ENCODE peak calls at places on chromosome 2, in ten cellular contexts. Z, F, Y, Q, K, E, D, J, M and G are unnamed samples.

GRCh38 chr2:170822885-170823799 is 6.5 kb downstream of the GAD1 start:
- DNase-seq in Q (no peak), J (peak), D (no peak), M (no peak), F (no peak), K (no peak), Z (no peak), E (no peak), Y (no peak), G (no peak)

GRCh38 chr2:219309278-219309677 is at the start of gene PTPRN:
- DNase-seq in Z (peak), Y (peak), E (peak), F (no peak), M (no peak), J (no peak), K (no peak), D (no peak), Q (peak), G (peak)

GRCh38 chr2:190835303-190835930 is 45.2 kb upstream of the GLS start:
- DNase-seq in Z (peak), J (peak), D (peak), Q (peak), K (peak), E (peak), F (peak), M (no peak), Y (no peak), G (no peak)

GRCh38 chr2:64404002-64404731 is 49.8 kb upstream of the LGALSL start:
- DNase-seq in D (peak), F (peak), Y (peak), Q (peak), M (no peak), J (peak), E (peak), K (peak), Z (peak), G (peak)

GRCh38 chr2:232793271-232793670 is 16.9 kb upstream of the KCNJ13 start:
- DNase-seq in K (no peak), M (no peak), E (no peak), F (no peak), Q (no peak), J (no peak), Z (no peak), Y (no peak), D (no peak), G (no peak)

GRCh38 chr2:229564300-229564907 is 150.0 kb downstream of the DNER start:
- DNase-seq in E (no peak), D (no peak), Q (no peak), F (no peak), Y (no peak), K (no peak), J (no peak), M (no peak), Z (no peak), G (no peak)

GRCh38 chr2:42970151-42970550 is 177.8 kb upstream of the HAAO start:
- DNase-seq in K (no peak), F (no peak), Z (no peak), M (no peak), E (no peak), Q (no peak), J (no peak), Y (no peak), D (no peak), G (no peak)

GRCh38 chr2:207478572-207478971 is 51.2 kb upstream of the CREB1 start:
- DNase-seq in M (no peak), Y (no peak), Q (no peak), Z (no peak), E (no peak), F (no peak), J (no peak), K (no peak), D (no peak), G (no peak)

GRCh38 chr2:85221291-85221690 is 88.1 kb downstream of the TCF7L1 start:
- DNase-seq in Y (peak), F (no peak), E (no peak), Q (no peak), K (no peak), M (no peak), Z (no peak), J (no peak), D (no peak), G (no peak)

DNA sequence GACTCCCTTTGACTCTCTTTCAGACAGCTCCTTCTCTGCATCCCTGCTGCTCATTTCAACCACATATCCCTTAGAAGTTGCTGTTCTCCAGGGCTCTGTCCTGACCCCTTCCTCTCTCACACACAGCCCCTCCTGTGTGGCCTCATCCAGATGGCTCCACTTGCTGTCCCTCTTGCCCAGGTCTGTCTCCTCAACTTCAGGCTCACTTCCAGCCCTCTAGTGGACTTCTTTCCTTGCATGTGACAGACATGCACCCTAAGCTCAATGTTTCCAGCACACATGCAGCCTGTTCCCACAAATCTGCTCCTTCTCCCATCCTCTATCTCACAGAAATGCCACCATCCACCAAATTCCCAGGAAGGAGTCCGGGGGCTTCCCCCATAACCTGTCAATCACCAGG is 9.0 kb upstream of the MRPL19 start:
- DNase-seq in E (no peak), Q (no peak), Y (no peak), M (no peak), D (no peak), Z (no peak), F (no peak), J (no peak), K (no peak), G (no peak)
- TF ChIP-seq CTCF in E (no peak), Q (no peak), Y (no peak), M (no peak), D (no peak), Z (no peak), F (no peak), J (no peak), K (no peak), G (no peak)

DNA sequence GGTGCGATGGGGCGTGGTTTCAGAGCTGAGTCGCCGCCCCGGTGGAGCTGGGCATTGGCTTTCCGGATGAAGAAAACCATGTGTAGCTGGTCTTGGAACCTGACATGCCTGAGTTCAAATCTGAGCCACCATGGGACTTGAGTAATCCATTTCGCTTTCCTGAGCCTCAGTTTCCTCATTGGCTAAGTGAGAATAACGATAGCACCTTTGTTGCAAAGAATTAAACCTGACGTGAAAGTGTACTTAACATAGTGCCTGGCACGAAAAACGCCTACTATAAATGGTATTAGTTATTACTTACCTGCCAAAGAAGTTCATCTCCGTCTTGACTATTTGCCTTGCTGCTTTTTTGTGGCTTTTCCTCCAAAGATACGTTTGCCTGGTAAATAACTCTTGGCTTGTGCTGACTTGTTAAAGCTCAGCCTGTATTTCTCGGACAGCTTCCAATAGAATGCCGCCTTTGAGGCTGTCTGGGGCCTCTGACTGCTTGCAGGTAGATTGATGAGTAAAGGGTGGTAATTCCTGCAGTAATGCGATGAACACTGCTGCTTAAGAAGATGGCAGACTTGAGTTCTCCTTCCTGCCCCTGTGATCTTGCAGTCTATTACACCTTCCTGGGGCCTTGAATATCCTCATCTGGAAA is 1.3 kb downstream of the CDCA7 start:
- DNase-seq in Q (peak), J (no peak), D (no peak), M (no peak), E (no peak), F (no peak), Z (no peak), K (no peak), Y (no peak), G (no peak)
- H3K4me3 ChIP-seq in Q (peak), J (peak), D (peak), M (peak), E (no peak), F (peak), Z (peak), K (peak), Y (peak), G (peak)

GRCh38 chr2:172488556-172488955 is 61.2 kb downstream of the ITGA6 start:
- DNase-seq in F (no peak), K (no peak), E (no peak), M (no peak), Z (no peak), J (no peak), Q (no peak), D (no peak), Y (no peak), G (no peak)

GRCh38 chr2:172481507-172482262 is 54.3 kb downstream of the ITGA6 start:
- DNase-seq in J (no peak), E (no peak), K (no peak), Q (no peak), F (no peak), Y (no peak), Z (no peak), M (no peak), D (no peak), G (no peak)

GRCh38 chr2:172480301-172481218 is 53.2 kb downstream of the ITGA6 start:
- DNase-seq in K (no peak), E (peak), D (no peak), J (no peak), F (peak), Z (peak), M (no peak), Q (peak), Y (no peak), G (no peak)

GRCh38 chr2:172484706-172485105 is 57.3 kb downstream of the ITGA6 start:
- DNase-seq in Y (no peak), Q (no peak), E (no peak), M (no peak), D (no peak), Z (no peak), K (no peak), F (no peak), J (no peak), G (no peak)

GRCh38 chr2:172484253-172484652 is 56.9 kb downstream of the ITGA6 start:
- DNase-seq in F (no peak), Z (peak), J (no peak), Y (no peak), Q (peak), K (no peak), M (no peak), E (no peak), D (no peak), G (no peak)
- H3K27ac ChIP-seq in F (no peak), Z (no peak), J (no peak), Y (no peak), Q (no peak), K (no peak), M (no peak), E (no peak), D (no peak), G (no peak)

DNA sequence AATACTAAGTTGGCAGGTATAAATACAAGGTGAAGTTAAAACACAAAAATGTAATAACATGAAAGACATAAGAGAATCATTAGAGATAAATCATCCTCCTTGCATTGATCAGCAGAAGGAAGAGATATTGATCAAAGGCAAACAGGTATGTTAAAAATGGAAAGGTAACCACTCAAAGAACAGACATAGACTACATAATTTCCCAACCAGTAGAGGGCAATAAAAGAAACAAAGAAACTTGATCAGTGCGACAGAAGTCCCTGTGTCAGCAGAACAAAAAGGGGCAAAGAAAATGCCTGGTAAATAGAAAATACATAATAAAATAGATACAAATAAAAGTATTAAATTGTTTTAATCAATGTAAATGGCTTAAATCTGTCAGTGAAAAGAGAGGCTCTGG is 53.6 kb downstream of the FAM228A start:
- DNase-seq in M (no peak), Z (no peak), K (no peak), Y (no peak), E (no peak), D (no peak), Q (no peak), J (no peak), F (no peak), G (no peak)
- TF ChIP-seq CTCF in M (peak), Z (peak), K (peak), Y (no peak), E (peak), D (no peak), Q (peak), J (peak), F (peak), G (peak)

GRCh38 chr2:14123436-14124103 is 508.9 kb upstream of the LRATD1 start:
- DNase-seq in E (no peak), J (no peak), M (no peak), K (no peak), D (no peak), Y (no peak), F (no peak), Z (no peak), Q (no peak), G (no peak)
- H3K4me3 ChIP-seq in E (no peak), J (no peak), M (no peak), K (no peak), D (no peak), Y (no peak), F (no peak), Z (no peak), Q (no peak), G (no peak)

DNA sequence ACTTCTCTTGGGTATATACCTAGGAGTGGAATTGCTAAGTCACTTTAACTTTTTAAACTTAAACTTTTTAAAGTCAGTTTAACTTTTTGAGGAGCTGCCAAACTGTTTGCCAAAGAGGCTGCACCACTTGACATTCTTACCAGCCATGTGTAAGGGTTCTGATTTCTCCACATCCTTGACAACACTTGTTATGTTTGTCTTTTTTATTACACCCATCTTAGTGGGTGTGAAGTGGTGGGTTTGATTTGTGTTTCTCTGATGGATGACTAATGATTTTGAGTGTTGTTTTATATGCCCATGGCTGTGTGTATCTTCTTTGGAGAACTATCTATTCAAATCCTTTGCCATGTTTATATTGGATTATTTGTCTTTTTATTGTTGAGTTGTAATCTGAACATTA is 13.6 kb downstream of the ASAP2 start:
- DNase-seq in Q (no peak), J (peak), M (no peak), K (no peak), Y (no peak), Z (no peak), F (no peak), E (no peak), D (no peak), G (no peak)
- H3K27ac ChIP-seq in Q (no peak), J (no peak), M (no peak), K (no peak), Y (no peak), Z (no peak), F (no peak), E (no peak), D (no peak), G (no peak)

DNA sequence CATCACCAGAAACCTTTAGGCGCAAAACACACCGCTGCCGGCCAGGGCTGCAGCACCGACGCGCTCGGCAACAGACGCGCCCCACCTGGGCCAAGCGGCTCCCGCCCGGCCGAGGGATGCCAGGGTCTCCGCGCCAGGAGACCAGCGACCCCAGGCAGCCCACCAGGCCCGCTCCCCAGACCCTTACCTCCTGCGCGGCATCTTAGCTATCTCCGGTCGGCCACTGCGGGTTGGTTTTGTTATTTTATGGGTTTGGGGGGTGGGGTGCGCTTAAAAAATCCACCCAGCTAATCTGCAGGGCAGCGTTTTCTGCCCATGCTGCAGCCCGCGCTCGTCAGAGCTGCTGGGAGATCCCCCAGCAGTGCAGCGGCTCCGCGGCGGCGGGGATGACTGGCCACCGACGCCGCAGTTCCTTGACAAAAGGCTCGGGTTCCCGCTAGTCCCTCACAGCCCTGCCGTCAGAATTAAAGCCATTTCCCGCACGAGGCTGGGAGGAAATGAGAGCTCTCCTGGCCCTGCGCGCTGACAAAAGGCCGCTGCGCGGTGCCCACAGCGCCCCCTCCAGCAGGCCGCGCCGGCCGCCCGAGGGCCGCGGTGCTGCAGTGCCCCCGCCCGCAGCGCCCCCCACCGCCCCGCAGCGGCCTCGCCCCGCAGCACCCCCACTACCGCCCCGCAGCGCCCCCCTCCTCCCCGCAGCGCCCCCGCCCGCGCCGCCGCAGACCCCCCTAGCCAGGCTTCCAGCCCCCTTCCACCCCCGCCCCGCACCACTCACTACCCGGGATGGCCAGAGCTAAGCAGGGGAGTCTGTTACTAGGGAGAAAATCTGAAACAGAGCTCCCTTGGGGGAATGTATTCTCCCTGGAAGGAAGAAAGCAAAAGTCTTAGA is at the start of gene ADD2:
- DNase-seq in Y (no peak), J (peak), F (peak), M (no peak), Q (peak), Z (peak), K (peak), D (no peak), E (peak), G (peak)
- TF ChIP-seq CTCF in Y (no peak), J (peak), F (peak), M (no peak), Q (peak), Z (peak), K (no peak), D (no peak), E (peak), G (peak)

DNA sequence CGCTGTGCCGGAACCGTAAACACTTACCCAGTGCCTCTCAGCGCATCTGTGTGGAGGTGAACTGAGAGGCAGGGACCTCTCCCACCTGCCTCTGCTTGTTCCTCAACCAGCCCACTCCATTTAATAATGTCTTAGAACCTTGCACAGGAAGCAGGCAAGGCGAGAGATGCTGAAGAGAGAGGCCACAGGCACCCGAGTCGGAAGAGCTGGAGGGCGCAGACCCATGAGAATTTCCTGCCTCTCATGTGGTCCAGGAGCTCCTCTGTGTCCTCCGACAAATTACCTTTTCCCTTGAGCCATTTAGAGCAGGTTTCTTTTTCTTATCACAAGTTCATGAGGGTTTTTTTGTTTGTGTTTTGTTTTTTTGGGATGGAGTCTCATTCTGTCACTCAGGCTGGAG is 4.9 kb upstream of the RFX8 start:
- DNase-seq in F (no peak), D (no peak), E (no peak), Q (no peak), J (no peak), Z (no peak), Y (no peak), K (no peak), M (no peak), G (no peak)
- H3K4me3 ChIP-seq in F (no peak), D (no peak), E (no peak), Q (no peak), J (no peak), Z (no peak), Y (no peak), K (no peak), M (no peak), G (no peak)

GRCh38 chr2:25342372-25343186 is 854 bp upstream of the DNMT3A start:
- DNase-seq in D (peak), K (peak), E (peak), F (peak), Z (peak), Y (no peak), Q (peak), M (peak), J (peak), G (peak)

GRCh38 chr2:25341753-25342371 is at the start of gene DNMT3A:
- DNase-seq in Z (peak), F (peak), Q (peak), K (no peak), Y (no peak), J (peak), M (no peak), E (peak), D (no peak), G (peak)

GRCh38 chr2:25340340-25340886 is 1.3 kb downstream of the DNMT3A start:
- DNase-seq in Q (peak), D (no peak), M (no peak), K (no peak), E (no peak), F (peak), J (peak), Y (no peak), Z (no peak), G (no peak)

GRCh38 chr2:25339791-25340339 is 1.9 kb downstream of the DNMT3A start:
- DNase-seq in F (no peak), K (no peak), E (peak), D (no peak), J (peak), Z (no peak), M (no peak), Y (no peak), Q (peak), G (no peak)

DNA sequence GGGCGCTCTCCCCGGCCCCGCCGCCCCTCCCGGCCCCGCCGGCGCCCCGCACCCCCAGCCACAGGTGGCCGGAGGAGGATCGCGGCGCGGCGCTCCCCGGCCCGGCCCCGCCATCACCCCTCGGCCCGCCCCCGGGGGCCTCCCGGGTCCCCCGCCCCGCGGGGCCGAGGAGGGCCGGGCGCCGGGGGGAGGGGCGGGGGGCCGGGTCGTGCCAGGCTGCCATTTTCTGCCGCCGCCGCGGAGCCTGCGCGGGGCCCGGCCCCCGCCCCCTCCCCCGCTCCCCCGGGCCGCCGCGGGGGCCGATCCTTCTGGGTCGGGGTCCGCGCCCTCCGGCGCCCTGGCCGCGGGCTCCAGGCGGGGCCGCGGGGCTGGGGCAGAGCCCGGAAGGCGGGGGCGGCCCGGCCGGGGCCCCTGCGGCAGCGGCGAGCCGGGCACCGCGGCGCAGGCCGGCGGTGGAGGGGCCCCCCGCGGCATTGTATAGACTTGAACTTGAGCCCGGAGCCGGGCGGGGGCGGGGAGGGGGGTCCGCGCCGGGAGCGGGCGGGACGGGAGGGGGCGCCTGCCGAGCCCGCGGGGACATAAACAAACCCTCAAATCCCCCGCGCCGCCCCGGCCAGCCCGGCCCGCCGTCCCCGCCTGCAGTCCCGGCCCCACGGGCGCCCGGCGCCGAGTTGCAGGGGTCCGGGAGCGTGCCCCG is 546 bp downstream of the DNMT3A start:
- DNase-seq in E (no peak), J (peak), Y (no peak), K (no peak), Q (peak), Z (no peak), F (peak), M (no peak), D (no peak), G (no peak)
- H3K27ac ChIP-seq in E (no peak), J (peak), Y (peak), K (peak), Q (peak), Z (no peak), F (peak), M (no peak), D (peak), G (peak)

GRCh38 chr2:197191177-197191947 is 119.2 kb downstream of the ANKRD44 start:
- DNase-seq in K (no peak), Y (no peak), J (no peak), D (no peak), M (no peak), E (no peak), F (no peak), Z (no peak), Q (peak), G (no peak)
- TF ChIP-seq CTCF in K (peak), Y (peak), J (peak), D (peak), M (peak), E (peak), F (peak), Z (peak), Q (peak), G (peak)